ENCODE peak calls at places on chromosomes 13 and 19, in six cellular contexts. One of them, this sample, is unnamed.

GRCh38 chr13:61086052-61086451 is 329.6 kb downstream of the PCDH20 start:
- DNase-seq in DND-41: no peak
- DNase-seq in fibroblast of the aortic adventitia: no peak
- DNase-seq in AG04450: no peak
- DNase-seq in NCI-H226: peak; percentile 32
- DNase-seq in effector memory CD4-positive, alpha-beta T cell: no peak
- DNase-seq in this sample: no peak

GRCh38 chr19:57813919-57814504 is 701 bp downstream of the ZNF552 start:
- DNase-seq in effector memory CD4-positive, alpha-beta T cell: no peak
- DNase-seq in DND-41: no peak
- DNase-seq in AG04450: no peak
- DNase-seq in fibroblast of the aortic adventitia: no peak
- DNase-seq in NCI-H226: no peak
- DNase-seq in this sample: no peak

GRCh38 chr13:40595693-40596092 is 70.7 kb downstream of the FOXO1 start:
- DNase-seq in DND-41: no peak
- DNase-seq in AG04450: no peak
- DNase-seq in NCI-H226: no peak
- DNase-seq in fibroblast of the aortic adventitia: peak; percentile 25
- DNase-seq in effector memory CD4-positive, alpha-beta T cell: no peak
- DNase-seq in this sample: no peak

GRCh38 chr19:7857727-7858701 is 16.2 kb downstream of the PRR36 start:
- DNase-seq in fibroblast of the aortic adventitia: no peak
- DNase-seq in AG04450: no peak
- DNase-seq in NCI-H226: no peak
- DNase-seq in effector memory CD4-positive, alpha-beta T cell: no peak
- DNase-seq in DND-41: no peak
- DNase-seq in this sample: no peak

GRCh38 chr19:2627319-2627829 is 75.1 kb downstream of the GNG7 start:
- DNase-seq in effector memory CD4-positive, alpha-beta T cell: peak; percentile 26
- DNase-seq in DND-41: peak; percentile 77
- DNase-seq in NCI-H226: peak; percentile 97
- DNase-seq in fibroblast of the aortic adventitia: peak; percentile 97
- DNase-seq in AG04450: peak; percentile 90
- DNase-seq in this sample: peak; percentile 91

GRCh38 chr13:99962242-99962641 is 9.3 kb downstream of the ZIC5 start:
- DNase-seq in fibroblast of the aortic adventitia: no peak
- DNase-seq in AG04450: no peak
- DNase-seq in DND-41: no peak
- DNase-seq in effector memory CD4-positive, alpha-beta T cell: no peak
- DNase-seq in NCI-H226: no peak
- DNase-seq in this sample: no peak

GRCh38 chr19:2244122-2244411 is 5.1 kb upstream of the AMH start:
- DNase-seq in effector memory CD4-positive, alpha-beta T cell: no peak
- DNase-seq in AG04450: no peak
- DNase-seq in NCI-H226: no peak
- DNase-seq in fibroblast of the aortic adventitia: no peak
- DNase-seq in DND-41: no peak
- DNase-seq in this sample: no peak

GRCh38 chr19:11693505-11694499 is 44.9 kb downstream of the ZNF823 start:
- DNase-seq in effector memory CD4-positive, alpha-beta T cell: no peak
- DNase-seq in AG04450: no peak
- DNase-seq in DND-41: peak; percentile 43
- DNase-seq in fibroblast of the aortic adventitia: peak; percentile 61
- DNase-seq in NCI-H226: no peak
- DNase-seq in this sample: peak; percentile 49

GRCh38 chr13:99931462-99931861 is 40.1 kb downstream of the ZIC5 start:
- DNase-seq in effector memory CD4-positive, alpha-beta T cell: no peak
- DNase-seq in AG04450: no peak
- DNase-seq in NCI-H226: no peak
- DNase-seq in DND-41: no peak
- DNase-seq in fibroblast of the aortic adventitia: no peak
- DNase-seq in this sample: no peak

GRCh38 chr19:35000647-35001501 is 751 bp downstream of the GRAMD1A start:
- DNase-seq in DND-41: peak; percentile 87
- DNase-seq in NCI-H226: no peak
- DNase-seq in effector memory CD4-positive, alpha-beta T cell: peak; percentile 51
- DNase-seq in fibroblast of the aortic adventitia: peak; percentile 41
- DNase-seq in AG04450: no peak
- DNase-seq in this sample: no peak

GRCh38 chr19:295687-296370 is 4.6 kb upstream of the PLPP2 start:
- DNase-seq in fibroblast of the aortic adventitia: no peak
- DNase-seq in NCI-H226: no peak
- DNase-seq in DND-41: no peak
- DNase-seq in AG04450: no peak
- DNase-seq in effector memory CD4-positive, alpha-beta T cell: no peak
- DNase-seq in this sample: no peak

This sample was measured in BJ.